ENCODE peak calls at places on chromosomes 11 and 22, in five cellular contexts. One of them, this sample, is unnamed.

GRCh38 chr11:108693852-108694251 is 29.0 kb downstream of the DDX10 start:
- DNase-seq in kidney: no peak
- DNase-seq in astrocyte of the cerebellum: no peak
- DNase-seq in fibroblast of pulmonary artery: peak
- DNase-seq in heart left ventricle: no peak
- DNase-seq in this sample: no peak

GRCh38 chr11:126459691-126460404 is 104.4 kb downstream of the ST3GAL4 start:
- DNase-seq in kidney: no peak
- DNase-seq in astrocyte of the cerebellum: no peak
- DNase-seq in fibroblast of pulmonary artery: peak
- DNase-seq in heart left ventricle: no peak
- DNase-seq in this sample: no peak

GRCh38 chr11:65133724-65134123 is 595 bp downstream of the SYVN1 start:
- DNase-seq in kidney: peak
- DNase-seq in astrocyte of the cerebellum: no peak
- DNase-seq in fibroblast of pulmonary artery: peak
- DNase-seq in heart left ventricle: no peak
- DNase-seq in this sample: no peak

GRCh38 chr11:89355649-89356048 is 135.5 kb downstream of the NOX4 start:
- DNase-seq in kidney: no peak
- DNase-seq in astrocyte of the cerebellum: no peak
- DNase-seq in fibroblast of pulmonary artery: no peak
- DNase-seq in heart left ventricle: no peak
- DNase-seq in this sample: no peak

GRCh38 chr11:75029836-75030631 is 41.3 kb downstream of the NEU3 start:
- DNase-seq in kidney: no peak
- DNase-seq in astrocyte of the cerebellum: no peak
- DNase-seq in fibroblast of pulmonary artery: no peak
- DNase-seq in heart left ventricle: no peak
- DNase-seq in this sample: no peak

GRCh38 chr11:31793264-31793663 is 17.9 kb downstream of the PAX6 start:
- DNase-seq in kidney: no peak
- DNase-seq in astrocyte of the cerebellum: no peak
- DNase-seq in fibroblast of pulmonary artery: no peak
- DNase-seq in heart left ventricle: no peak
- DNase-seq in this sample: no peak

GRCh38 chr11:3797329-3798090 is at the start of gene NUP98:
- DNase-seq in kidney: peak
- DNase-seq in astrocyte of the cerebellum: peak
- DNase-seq in fibroblast of pulmonary artery: peak
- DNase-seq in heart left ventricle: peak
- DNase-seq in this sample: peak

GRCh38 chr11:130848361-130849214 is 67.7 kb downstream of the SNX19 start:
- DNase-seq in kidney: no peak
- DNase-seq in astrocyte of the cerebellum: no peak
- DNase-seq in fibroblast of pulmonary artery: no peak
- DNase-seq in heart left ventricle: no peak
- DNase-seq in this sample: no peak

GRCh38 chr22:35854334-35854733 is 136.7 kb downstream of the APOL5 start:
- DNase-seq in kidney: no peak
- DNase-seq in astrocyte of the cerebellum: no peak
- DNase-seq in fibroblast of pulmonary artery: no peak
- DNase-seq in heart left ventricle: no peak
- DNase-seq in this sample: no peak

GRCh38 chr11:108853864-108854263 is 189.0 kb downstream of the DDX10 start:
- DNase-seq in kidney: no peak
- DNase-seq in astrocyte of the cerebellum: no peak
- DNase-seq in fibroblast of pulmonary artery: no peak
- DNase-seq in heart left ventricle: no peak
- DNase-seq in this sample: no peak

GRCh38 chr11:33984682-33985389 is 66.7 kb upstream of the CAPRIN1 start:
- DNase-seq in kidney: no peak
- DNase-seq in astrocyte of the cerebellum: no peak
- DNase-seq in fibroblast of pulmonary artery: no peak
- DNase-seq in heart left ventricle: no peak
- DNase-seq in this sample: no peak

GRCh38 chr11:14539867-14540475 is 19.8 kb upstream of the PSMA1 start:
- DNase-seq in kidney: no peak
- DNase-seq in astrocyte of the cerebellum: no peak
- DNase-seq in fibroblast of pulmonary artery: no peak
- DNase-seq in heart left ventricle: no peak
- DNase-seq in this sample: no peak

GRCh38 chr22:38032681-38033521 is 24.3 kb upstream of the PICK1 start:
- DNase-seq in kidney: no peak
- DNase-seq in astrocyte of the cerebellum: peak
- DNase-seq in fibroblast of pulmonary artery: peak
- DNase-seq in heart left ventricle: no peak
- DNase-seq in this sample: no peak

GRCh38 chr22:44975444-44976262 is 34.2 kb downstream of the PHF21B start:
- DNase-seq in kidney: peak
- DNase-seq in astrocyte of the cerebellum: peak
- DNase-seq in fibroblast of pulmonary artery: peak
- DNase-seq in heart left ventricle: peak
- DNase-seq in this sample: peak

GRCh38 chr11:2311456-2312201 is 9.8 kb downstream of the TSPAN32 start:
- DNase-seq in kidney: peak
- DNase-seq in astrocyte of the cerebellum: no peak
- DNase-seq in fibroblast of pulmonary artery: no peak
- DNase-seq in heart left ventricle: no peak
- DNase-seq in this sample: no peak

GRCh38 chr11:102256251-102256650 is 61.0 kb upstream of the BIRC3 start:
- DNase-seq in kidney: no peak
- DNase-seq in astrocyte of the cerebellum: no peak
- DNase-seq in fibroblast of pulmonary artery: peak
- DNase-seq in heart left ventricle: no peak
- DNase-seq in this sample: no peak

GRCh38 chr11:133842730-133843129 is 2.6 kb downstream of the SPATA19 start:
- DNase-seq in kidney: no peak
- DNase-seq in astrocyte of the cerebellum: no peak
- DNase-seq in fibroblast of pulmonary artery: no peak
- DNase-seq in heart left ventricle: no peak
- DNase-seq in this sample: no peak
- H3K4me3 ChIP-seq in kidney: no peak
- H3K4me3 ChIP-seq in astrocyte of the cerebellum: no peak
- H3K4me3 ChIP-seq in fibroblast of pulmonary artery: no peak
- H3K4me3 ChIP-seq in heart left ventricle: no peak
- H3K4me3 ChIP-seq in this sample: no peak

GRCh38 chr11:70887428-70887827 is 364.9 kb downstream of the SHANK2 start:
- DNase-seq in kidney: peak
- DNase-seq in astrocyte of the cerebellum: no peak
- DNase-seq in fibroblast of pulmonary artery: no peak
- DNase-seq in heart left ventricle: no peak
- DNase-seq in this sample: no peak

GRCh38 chr11:70883323-70883940 is 368.9 kb downstream of the SHANK2 start:
- DNase-seq in kidney: peak
- DNase-seq in astrocyte of the cerebellum: no peak
- DNase-seq in fibroblast of pulmonary artery: no peak
- DNase-seq in heart left ventricle: no peak
- DNase-seq in this sample: no peak

GRCh38 chr11:70885281-70885680 is 367.1 kb downstream of the SHANK2 start:
- DNase-seq in kidney: peak
- DNase-seq in astrocyte of the cerebellum: no peak
- DNase-seq in fibroblast of pulmonary artery: no peak
- DNase-seq in heart left ventricle: no peak
- DNase-seq in this sample: no peak

GRCh38 chr11:70883973-70884688 is 368.2 kb downstream of the SHANK2 start:
- DNase-seq in kidney: peak
- DNase-seq in astrocyte of the cerebellum: no peak
- DNase-seq in fibroblast of pulmonary artery: no peak
- DNase-seq in heart left ventricle: no peak
- DNase-seq in this sample: no peak

GRCh38 chr11:70885721-70886305 is 366.6 kb downstream of the SHANK2 start:
- DNase-seq in kidney: peak
- DNase-seq in astrocyte of the cerebellum: no peak
- DNase-seq in fibroblast of pulmonary artery: no peak
- DNase-seq in heart left ventricle: no peak
- DNase-seq in this sample: no peak
- H3K4me3 ChIP-seq in kidney: no peak
- H3K4me3 ChIP-seq in astrocyte of the cerebellum: no peak
- H3K4me3 ChIP-seq in fibroblast of pulmonary artery: no peak
- H3K4me3 ChIP-seq in heart left ventricle: no peak
- H3K4me3 ChIP-seq in this sample: no peak

DNA sequence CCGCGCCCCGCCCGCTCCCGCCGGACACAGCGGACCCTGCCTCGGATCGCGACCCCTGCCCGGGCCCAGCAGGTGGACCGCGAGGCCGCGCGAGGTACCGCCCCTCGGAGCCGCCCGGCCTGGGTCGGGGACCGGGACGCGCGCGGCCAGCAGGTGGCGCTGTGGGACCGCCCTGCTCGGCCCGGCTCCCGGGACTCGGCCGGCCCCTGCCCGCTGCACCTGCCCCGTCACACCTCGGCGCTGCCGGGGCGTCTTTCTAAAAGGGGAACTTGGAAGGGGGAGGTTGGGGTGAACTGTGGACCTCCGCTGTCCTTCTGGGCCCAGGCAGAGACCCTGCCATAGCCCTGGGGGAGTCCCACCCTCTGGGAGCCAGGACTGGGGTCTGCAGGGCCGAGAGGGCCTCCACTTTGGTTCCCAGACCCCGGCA is 11.1 kb downstream of the CRELD2 start:
- DNase-seq in kidney: no peak
- DNase-seq in astrocyte of the cerebellum: no peak
- DNase-seq in fibroblast of pulmonary artery: peak
- DNase-seq in heart left ventricle: no peak
- DNase-seq in this sample: no peak
- H3K4me3 ChIP-seq in kidney: no peak
- H3K4me3 ChIP-seq in astrocyte of the cerebellum: no peak
- H3K4me3 ChIP-seq in fibroblast of pulmonary artery: no peak
- H3K4me3 ChIP-seq in heart left ventricle: no peak
- H3K4me3 ChIP-seq in this sample: peak

GRCh38 chr11:19594326-19594725 is 118.3 kb upstream of the NAV2 start:
- DNase-seq in kidney: no peak
- DNase-seq in astrocyte of the cerebellum: no peak
- DNase-seq in fibroblast of pulmonary artery: no peak
- DNase-seq in heart left ventricle: no peak
- DNase-seq in this sample: no peak
- H3K4me3 ChIP-seq in kidney: no peak
- H3K4me3 ChIP-seq in astrocyte of the cerebellum: no peak
- H3K4me3 ChIP-seq in fibroblast of pulmonary artery: no peak
- H3K4me3 ChIP-seq in heart left ventricle: no peak
- H3K4me3 ChIP-seq in this sample: no peak

GRCh38 chr22:47154621-47155081 is 392.2 kb downstream of the TBC1D22A start:
- DNase-seq in kidney: no peak
- DNase-seq in astrocyte of the cerebellum: peak
- DNase-seq in fibroblast of pulmonary artery: peak
- DNase-seq in heart left ventricle: peak
- DNase-seq in this sample: no peak
- H3K4me3 ChIP-seq in kidney: no peak
- H3K4me3 ChIP-seq in astrocyte of the cerebellum: peak
- H3K4me3 ChIP-seq in fibroblast of pulmonary artery: peak
- H3K4me3 ChIP-seq in heart left ventricle: peak
- H3K4me3 ChIP-seq in this sample: no peak

GRCh38 chr11:96012086-96012824 is 88.3 kb upstream of the MTMR2 start:
- DNase-seq in kidney: no peak
- DNase-seq in astrocyte of the cerebellum: peak
- DNase-seq in fibroblast of pulmonary artery: peak
- DNase-seq in heart left ventricle: peak
- DNase-seq in this sample: peak
- H3K4me3 ChIP-seq in kidney: peak
- H3K4me3 ChIP-seq in astrocyte of the cerebellum: no peak
- H3K4me3 ChIP-seq in fibroblast of pulmonary artery: no peak
- H3K4me3 ChIP-seq in heart left ventricle: peak
- H3K4me3 ChIP-seq in this sample: peak

GRCh38 chr22:19799322-19800190 is 39.0 kb downstream of the TBX1 start:
- DNase-seq in kidney: peak
- DNase-seq in astrocyte of the cerebellum: peak
- DNase-seq in fibroblast of pulmonary artery: peak
- DNase-seq in heart left ventricle: no peak
- DNase-seq in this sample: no peak
- H3K4me3 ChIP-seq in kidney: no peak
- H3K4me3 ChIP-seq in astrocyte of the cerebellum: no peak
- H3K4me3 ChIP-seq in fibroblast of pulmonary artery: no peak
- H3K4me3 ChIP-seq in heart left ventricle: no peak
- H3K4me3 ChIP-seq in this sample: no peak

DNA sequence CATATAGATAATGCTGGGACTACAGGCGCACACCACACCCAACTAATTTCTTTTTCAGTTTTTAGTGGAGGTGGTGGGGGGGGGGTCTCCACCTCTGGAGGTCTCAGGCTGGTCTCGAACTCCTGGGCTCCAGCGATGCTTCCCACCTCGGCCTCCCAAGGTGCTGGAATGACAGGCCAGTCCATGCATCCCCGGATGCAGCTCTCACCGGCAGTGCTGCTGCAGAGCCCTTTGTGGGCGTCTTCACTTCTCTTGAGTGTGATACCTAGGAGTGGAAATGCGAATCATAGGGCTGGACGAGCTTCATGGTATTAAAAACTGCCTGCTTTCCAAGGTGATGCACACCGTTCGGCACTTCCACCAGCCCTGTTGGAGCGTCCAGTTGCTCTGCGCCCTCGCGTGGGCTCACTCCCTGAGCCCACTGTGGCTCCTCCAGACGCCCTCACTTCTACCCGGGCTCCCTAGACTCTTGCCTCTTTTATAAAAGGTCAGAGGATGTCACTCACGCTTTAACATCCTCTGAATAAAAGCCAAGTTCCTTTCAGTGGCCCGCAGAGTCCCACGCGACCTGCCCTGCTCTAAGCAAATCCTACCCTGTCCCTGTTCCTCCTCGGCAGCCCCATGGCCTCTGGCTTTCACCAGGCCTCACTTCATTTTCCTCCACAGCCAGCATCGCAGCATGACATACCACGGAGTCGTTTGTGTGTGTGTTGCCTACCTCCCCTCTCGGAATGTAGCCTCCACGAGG is 833 bp upstream of the BID start:
- DNase-seq in kidney: peak
- DNase-seq in astrocyte of the cerebellum: no peak
- DNase-seq in fibroblast of pulmonary artery: no peak
- DNase-seq in heart left ventricle: no peak
- DNase-seq in this sample: no peak
- H3K4me3 ChIP-seq in kidney: no peak
- H3K4me3 ChIP-seq in astrocyte of the cerebellum: no peak
- H3K4me3 ChIP-seq in fibroblast of pulmonary artery: peak
- H3K4me3 ChIP-seq in heart left ventricle: peak
- H3K4me3 ChIP-seq in this sample: peak

This sample was measured in Jurkat, Clone E6-1.